ENCODE peak calls at places on chromosomes 5 and 9, in four cellular contexts. Q is activated CD8-positive, alpha-beta memory T cell treated with anti-CD3 and anti-CD28 coated beads, Interleukin-2, amount 50 U/mL, for 4 hours; W is HCT116; M is activated CD4-positive, alpha-beta T cell treated with anti-CD3 and anti-CD28 coated beads, Interleukin-2, amount 10 ng/mL, durations not matched to agents 7 days and 5 days. P is an unnamed sample.

GRCh38 chr5:3353561-3353960 is 242.1 kb upstream of the IRX1 start:
- DNase-seq in Q (no peak), W (no peak), M (no peak), P (no peak)

GRCh38 chr9:114029311-114030170 is 48.6 kb downstream of the AMBP start:
- DNase-seq in Q (no peak), W (no peak), M (no peak), P (no peak)

GRCh38 chr5:54643679-54644078 is 126.1 kb downstream of the SNX18 start:
- DNase-seq in Q (no peak), W (peak), M (no peak), P (peak)

GRCh38 chr9:119793272-119793671 is 424.0 kb upstream of the BRINP1 start:
- DNase-seq in Q (no peak), W (no peak), M (no peak), P (no peak)

GRCh38 chr5:135193213-135194125 is 159.4 kb upstream of the PITX1 start:
- DNase-seq in Q (no peak), W (no peak), M (no peak), P (peak)

GRCh38 chr9:108412755-108413154 is 443.0 kb downstream of the ACTL7B start:
- DNase-seq in Q (no peak), W (no peak), M (no peak), P (no peak)

GRCh38 chr5:72951850-72952468 is 3.9 kb upstream of the FCHO2 start:
- DNase-seq in Q (no peak), W (peak), M (no peak), P (peak)

GRCh38 chr9:20551835-20552234 is 70.5 kb downstream of the MLLT3 start:
- DNase-seq in Q (no peak), W (no peak), M (no peak), P (no peak)

GRCh38 chr5:159826351-159827222 is 89.7 kb upstream of the ADRA1B start:
- DNase-seq in Q (no peak), W (peak), M (no peak), P (peak)

GRCh38 chr9:101148344-101148743 is 119.8 kb downstream of the PLPPR1 start:
- DNase-seq in Q (no peak), W (no peak), M (no peak), P (no peak)